ENCODE peak calls at places on chromosomes 2 and 18, in ten cellular contexts. One of them, this sample, is unnamed.

GRCh38 chr18:9849407-9849961 is 36.3 kb upstream of the TXNDC2 start:
- DNase-seq in WTC11: no peak
- DNase-seq in esophagus squamous epithelium: no peak
- DNase-seq in right atrium auricular region: peak
- DNase-seq in MM.1S: no peak
- DNase-seq in left lung: peak
- DNase-seq in choroid plexus epithelial cell: no peak
- DNase-seq in A549: no peak
- DNase-seq in mucosa of descending colon: peak
- DNase-seq in CD8-positive, alpha-beta T cell: no peak
- DNase-seq in this sample: no peak

GRCh38 chr2:207477896-207478295 is 51.9 kb upstream of the CREB1 start:
- DNase-seq in left lung: no peak
- DNase-seq in right atrium auricular region: no peak
- DNase-seq in esophagus squamous epithelium: no peak
- DNase-seq in CD8-positive, alpha-beta T cell: no peak
- DNase-seq in choroid plexus epithelial cell: no peak
- DNase-seq in MM.1S: no peak
- DNase-seq in WTC11: no peak
- DNase-seq in mucosa of descending colon: no peak
- DNase-seq in A549: no peak
- DNase-seq in this sample: no peak

GRCh38 chr2:16196687-16197503 is 256.5 kb downstream of the MYCN start:
- DNase-seq in right atrium auricular region: no peak
- DNase-seq in mucosa of descending colon: no peak
- DNase-seq in esophagus squamous epithelium: no peak
- DNase-seq in choroid plexus epithelial cell: no peak
- DNase-seq in left lung: no peak
- DNase-seq in CD8-positive, alpha-beta T cell: no peak
- DNase-seq in A549: no peak
- DNase-seq in WTC11: no peak
- DNase-seq in MM.1S: no peak
- DNase-seq in this sample: no peak

GRCh38 chr2:67309281-67309680 is 87.9 kb upstream of the ETAA1 start:
- DNase-seq in A549: peak
- DNase-seq in CD8-positive, alpha-beta T cell: no peak
- DNase-seq in esophagus squamous epithelium: no peak
- DNase-seq in right atrium auricular region: no peak
- DNase-seq in choroid plexus epithelial cell: no peak
- DNase-seq in mucosa of descending colon: no peak
- DNase-seq in left lung: no peak
- DNase-seq in WTC11: no peak
- DNase-seq in MM.1S: no peak
- DNase-seq in this sample: no peak

GRCh38 chr2:42307180-42307579 is 53.8 kb downstream of the COX7A2L start:
- DNase-seq in left lung: no peak
- DNase-seq in esophagus squamous epithelium: no peak
- DNase-seq in A549: no peak
- DNase-seq in choroid plexus epithelial cell: no peak
- DNase-seq in right atrium auricular region: no peak
- DNase-seq in CD8-positive, alpha-beta T cell: no peak
- DNase-seq in MM.1S: no peak
- DNase-seq in WTC11: no peak
- DNase-seq in mucosa of descending colon: no peak
- DNase-seq in this sample: no peak

GRCh38 chr2:65252640-65253039 is 25.0 kb downstream of the ACTR2 start:
- DNase-seq in WTC11: no peak
- DNase-seq in CD8-positive, alpha-beta T cell: no peak
- DNase-seq in right atrium auricular region: no peak
- DNase-seq in MM.1S: no peak
- DNase-seq in A549: no peak
- DNase-seq in choroid plexus epithelial cell: no peak
- DNase-seq in left lung: no peak
- DNase-seq in esophagus squamous epithelium: no peak
- DNase-seq in mucosa of descending colon: no peak
- DNase-seq in this sample: no peak

GRCh38 chr18:72692595-72692994 is 148.5 kb upstream of the CBLN2 start:
- DNase-seq in right atrium auricular region: no peak
- DNase-seq in MM.1S: no peak
- DNase-seq in choroid plexus epithelial cell: no peak
- DNase-seq in WTC11: no peak
- DNase-seq in left lung: no peak
- DNase-seq in mucosa of descending colon: no peak
- DNase-seq in A549: no peak
- DNase-seq in esophagus squamous epithelium: no peak
- DNase-seq in CD8-positive, alpha-beta T cell: no peak
- DNase-seq in this sample: no peak

GRCh38 chr2:195364015-195364965 is 292.7 kb upstream of the SLC39A10 start:
- DNase-seq in esophagus squamous epithelium: no peak
- DNase-seq in CD8-positive, alpha-beta T cell: no peak
- DNase-seq in right atrium auricular region: no peak
- DNase-seq in left lung: no peak
- DNase-seq in A549: peak
- DNase-seq in mucosa of descending colon: no peak
- DNase-seq in choroid plexus epithelial cell: peak
- DNase-seq in MM.1S: no peak
- DNase-seq in WTC11: no peak
- DNase-seq in this sample: no peak

GRCh38 chr2:124805060-124805459 is 780.0 kb downstream of the CNTNAP5 start:
- DNase-seq in right atrium auricular region: no peak
- DNase-seq in esophagus squamous epithelium: no peak
- DNase-seq in choroid plexus epithelial cell: no peak
- DNase-seq in CD8-positive, alpha-beta T cell: no peak
- DNase-seq in WTC11: no peak
- DNase-seq in mucosa of descending colon: no peak
- DNase-seq in MM.1S: peak
- DNase-seq in A549: no peak
- DNase-seq in left lung: no peak
- DNase-seq in this sample: no peak

GRCh38 chr2:95296036-95296435 is 1.1 kb upstream of the KCNIP3 start:
- DNase-seq in WTC11: no peak
- DNase-seq in CD8-positive, alpha-beta T cell: no peak
- DNase-seq in right atrium auricular region: no peak
- DNase-seq in choroid plexus epithelial cell: no peak
- DNase-seq in esophagus squamous epithelium: no peak
- DNase-seq in MM.1S: no peak
- DNase-seq in left lung: no peak
- DNase-seq in mucosa of descending colon: no peak
- DNase-seq in A549: no peak
- DNase-seq in this sample: no peak

GRCh38 chr2:167510071-167510759 is 621.9 kb downstream of the XIRP2 start:
- DNase-seq in choroid plexus epithelial cell: peak
- DNase-seq in right atrium auricular region: no peak
- DNase-seq in WTC11: no peak
- DNase-seq in A549: peak
- DNase-seq in MM.1S: no peak
- DNase-seq in mucosa of descending colon: no peak
- DNase-seq in CD8-positive, alpha-beta T cell: no peak
- DNase-seq in left lung: no peak
- DNase-seq in esophagus squamous epithelium: no peak
- DNase-seq in this sample: no peak

GRCh38 chr2:215829261-215829660 is 184.1 kb downstream of the MREG start:
- DNase-seq in A549: no peak
- DNase-seq in MM.1S: no peak
- DNase-seq in CD8-positive, alpha-beta T cell: no peak
- DNase-seq in esophagus squamous epithelium: no peak
- DNase-seq in left lung: no peak
- DNase-seq in choroid plexus epithelial cell: no peak
- DNase-seq in WTC11: no peak
- DNase-seq in right atrium auricular region: no peak
- DNase-seq in mucosa of descending colon: no peak
- DNase-seq in this sample: no peak

GRCh38 chr2:187382131-187382530 is 65.9 kb downstream of the CALCRL start:
- DNase-seq in WTC11: no peak
- DNase-seq in right atrium auricular region: no peak
- DNase-seq in A549: no peak
- DNase-seq in mucosa of descending colon: no peak
- DNase-seq in esophagus squamous epithelium: no peak
- DNase-seq in MM.1S: no peak
- DNase-seq in left lung: no peak
- DNase-seq in CD8-positive, alpha-beta T cell: no peak
- DNase-seq in choroid plexus epithelial cell: no peak
- DNase-seq in this sample: no peak

GRCh38 chr2:95390272-95390880 is 12.1 kb upstream of the FAHD2A start:
- DNase-seq in esophagus squamous epithelium: no peak
- DNase-seq in MM.1S: no peak
- DNase-seq in choroid plexus epithelial cell: no peak
- DNase-seq in A549: no peak
- DNase-seq in right atrium auricular region: no peak
- DNase-seq in WTC11: no peak
- DNase-seq in mucosa of descending colon: no peak
- DNase-seq in left lung: no peak
- DNase-seq in CD8-positive, alpha-beta T cell: no peak
- DNase-seq in this sample: no peak

GRCh38 chr2:161946489-161947107 is 127.4 kb downstream of the DPP4 start:
- DNase-seq in A549: peak
- DNase-seq in choroid plexus epithelial cell: peak
- DNase-seq in left lung: no peak
- DNase-seq in esophagus squamous epithelium: no peak
- DNase-seq in mucosa of descending colon: no peak
- DNase-seq in MM.1S: peak
- DNase-seq in right atrium auricular region: no peak
- DNase-seq in WTC11: no peak
- DNase-seq in CD8-positive, alpha-beta T cell: no peak
- DNase-seq in this sample: no peak

GRCh38 chr2:37829202-37829601 is 95.9 kb upstream of the RMDN2 start:
- DNase-seq in mucosa of descending colon: no peak
- DNase-seq in MM.1S: no peak
- DNase-seq in right atrium auricular region: no peak
- DNase-seq in WTC11: no peak
- DNase-seq in esophagus squamous epithelium: no peak
- DNase-seq in left lung: peak
- DNase-seq in CD8-positive, alpha-beta T cell: no peak
- DNase-seq in choroid plexus epithelial cell: peak
- DNase-seq in A549: no peak
- DNase-seq in this sample: no peak

GRCh38 chr2:134260726-134261125 is 6.9 kb downstream of the MGAT5 start:
- DNase-seq in choroid plexus epithelial cell: peak
- DNase-seq in esophagus squamous epithelium: no peak
- DNase-seq in CD8-positive, alpha-beta T cell: no peak
- DNase-seq in A549: no peak
- DNase-seq in right atrium auricular region: no peak
- DNase-seq in left lung: no peak
- DNase-seq in mucosa of descending colon: no peak
- DNase-seq in WTC11: no peak
- DNase-seq in MM.1S: no peak
- DNase-seq in this sample: no peak

GRCh38 chr18:41829648-41830516 is 125.2 kb upstream of the PIK3C3 start:
- DNase-seq in right atrium auricular region: no peak
- DNase-seq in mucosa of descending colon: no peak
- DNase-seq in choroid plexus epithelial cell: peak
- DNase-seq in MM.1S: no peak
- DNase-seq in A549: no peak
- DNase-seq in WTC11: no peak
- DNase-seq in CD8-positive, alpha-beta T cell: no peak
- DNase-seq in left lung: no peak
- DNase-seq in esophagus squamous epithelium: no peak
- DNase-seq in this sample: no peak

GRCh38 chr2:224039080-224039769 is at the start of gene SERPINE2:
- DNase-seq in left lung: peak
- DNase-seq in CD8-positive, alpha-beta T cell: no peak
- DNase-seq in mucosa of descending colon: peak
- DNase-seq in WTC11: peak
- DNase-seq in right atrium auricular region: peak
- DNase-seq in esophagus squamous epithelium: no peak
- DNase-seq in MM.1S: peak
- DNase-seq in choroid plexus epithelial cell: peak
- DNase-seq in A549: peak
- DNase-seq in this sample: peak
- TF ChIP-seq CTCF in left lung: no peak
- TF ChIP-seq CTCF in CD8-positive, alpha-beta T cell: no peak
- TF ChIP-seq CTCF in mucosa of descending colon: no peak
- TF ChIP-seq CTCF in WTC11: no peak
- TF ChIP-seq CTCF in right atrium auricular region: peak
- TF ChIP-seq CTCF in esophagus squamous epithelium: no peak
- TF ChIP-seq CTCF in MM.1S: peak
- TF ChIP-seq CTCF in choroid plexus epithelial cell: peak
- TF ChIP-seq CTCF in A549: peak
- TF ChIP-seq CTCF in this sample: peak

DNA sequence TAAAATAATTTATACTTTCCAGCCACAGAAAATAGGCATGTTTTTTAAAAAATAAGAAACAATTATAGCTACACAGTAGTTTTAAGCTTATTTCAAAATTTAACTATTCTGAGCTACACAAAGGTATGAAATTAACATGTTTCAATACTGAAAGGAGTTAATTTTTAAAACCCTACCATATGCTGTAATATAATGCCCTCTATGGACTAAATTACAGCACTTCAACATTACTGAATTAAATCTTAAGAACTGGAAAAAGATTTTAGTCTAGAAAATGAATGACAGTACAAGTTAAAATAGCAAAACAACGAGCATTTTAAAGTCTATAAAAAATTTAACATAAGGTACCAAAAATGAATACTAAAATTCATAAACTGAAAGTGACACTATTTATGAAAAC is 36.3 kb downstream of the RTN4 start:
- DNase-seq in right atrium auricular region: no peak
- DNase-seq in esophagus squamous epithelium: no peak
- DNase-seq in mucosa of descending colon: no peak
- DNase-seq in A549: no peak
- DNase-seq in choroid plexus epithelial cell: no peak
- DNase-seq in CD8-positive, alpha-beta T cell: no peak
- DNase-seq in left lung: no peak
- DNase-seq in WTC11: no peak
- DNase-seq in MM.1S: no peak
- DNase-seq in this sample: no peak
- TF ChIP-seq CTCF in right atrium auricular region: no peak
- TF ChIP-seq CTCF in esophagus squamous epithelium: peak
- TF ChIP-seq CTCF in mucosa of descending colon: no peak
- TF ChIP-seq CTCF in A549: peak
- TF ChIP-seq CTCF in choroid plexus epithelial cell: no peak
- TF ChIP-seq CTCF in CD8-positive, alpha-beta T cell: no peak
- TF ChIP-seq CTCF in left lung: no peak
- TF ChIP-seq CTCF in WTC11: no peak
- TF ChIP-seq CTCF in MM.1S: peak
- TF ChIP-seq CTCF in this sample: peak

GRCh38 chr2:27264753-27265535 is 2.1 kb upstream of the SLC30A3 start:
- DNase-seq in WTC11: peak
- DNase-seq in esophagus squamous epithelium: no peak
- DNase-seq in left lung: peak
- DNase-seq in mucosa of descending colon: peak
- DNase-seq in MM.1S: peak
- DNase-seq in right atrium auricular region: no peak
- DNase-seq in choroid plexus epithelial cell: peak
- DNase-seq in CD8-positive, alpha-beta T cell: peak
- DNase-seq in A549: peak
- DNase-seq in this sample: peak
- TF ChIP-seq CTCF in WTC11: peak
- TF ChIP-seq CTCF in esophagus squamous epithelium: peak
- TF ChIP-seq CTCF in left lung: peak
- TF ChIP-seq CTCF in mucosa of descending colon: peak
- TF ChIP-seq CTCF in MM.1S: peak
- TF ChIP-seq CTCF in right atrium auricular region: peak
- TF ChIP-seq CTCF in choroid plexus epithelial cell: peak
- TF ChIP-seq CTCF in CD8-positive, alpha-beta T cell: peak
- TF ChIP-seq CTCF in A549: peak
- TF ChIP-seq CTCF in this sample: peak

DNA sequence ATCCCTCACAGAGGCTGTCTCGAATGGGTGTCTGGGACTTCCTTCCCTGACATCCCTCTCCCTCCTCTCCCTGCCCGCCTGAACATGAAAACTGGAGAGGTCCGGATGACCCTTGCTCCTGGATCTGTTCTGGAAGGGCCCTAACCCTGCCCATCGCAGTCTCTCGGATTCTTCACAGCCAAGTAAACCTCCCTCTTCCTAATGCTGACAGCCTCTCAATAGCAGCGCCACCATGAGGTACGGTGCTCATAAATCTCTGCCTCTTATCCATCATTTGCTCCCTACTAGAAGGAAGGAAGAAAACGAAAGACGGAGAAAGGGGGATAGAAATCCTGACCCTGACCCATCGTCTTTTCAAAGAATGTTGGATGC is 257.9 kb downstream of the BCL11A start:
- DNase-seq in A549: no peak
- DNase-seq in CD8-positive, alpha-beta T cell: no peak
- DNase-seq in WTC11: peak
- DNase-seq in right atrium auricular region: no peak
- DNase-seq in left lung: no peak
- DNase-seq in MM.1S: no peak
- DNase-seq in choroid plexus epithelial cell: no peak
- DNase-seq in esophagus squamous epithelium: no peak
- DNase-seq in mucosa of descending colon: no peak
- DNase-seq in this sample: no peak
- TF ChIP-seq CTCF in A549: no peak
- TF ChIP-seq CTCF in CD8-positive, alpha-beta T cell: no peak
- TF ChIP-seq CTCF in WTC11: no peak
- TF ChIP-seq CTCF in right atrium auricular region: no peak
- TF ChIP-seq CTCF in left lung: no peak
- TF ChIP-seq CTCF in MM.1S: no peak
- TF ChIP-seq CTCF in choroid plexus epithelial cell: no peak
- TF ChIP-seq CTCF in esophagus squamous epithelium: no peak
- TF ChIP-seq CTCF in mucosa of descending colon: no peak
- TF ChIP-seq CTCF in this sample: no peak

This sample was measured in osteocyte.